ENCODE peak calls at places on chromosomes 5 and 9, in six cellular contexts. Q is endothelial cell, R is B cell, A is progenitor cell of endocrine pancreas, W is tibial artery, D is tibial nerve. T is an unnamed sample.

GRCh38 chr5:37552770-37553719 is 173.9 kb downstream of the WDR70 start:
- DNase-seq in Q (peak), D (no peak), R (no peak), W (no peak), A (no peak), T (no peak)

GRCh38 chr9:91117474-91117891 is 244.2 kb downstream of the AUH start:
- DNase-seq in A (no peak), D (no peak), W (no peak), Q (no peak), R (no peak), T (no peak)

GRCh38 chr9:137385061-137385655 is 37.8 kb downstream of the EXD3 start:
- DNase-seq in W (no peak), D (no peak), R (no peak), A (no peak), Q (no peak), T (no peak)

GRCh38 chr5:5351288-5352089 is 71.0 kb upstream of the ICE1 start:
- DNase-seq in R (no peak), Q (no peak), W (no peak), D (no peak), A (no peak), T (no peak)

GRCh38 chr5:157820593-157821252 is 38.2 kb downstream of the CLINT1 start:
- DNase-seq in R (no peak), D (peak), A (no peak), W (no peak), Q (peak), T (no peak)

GRCh38 chr9:127224178-127224882 is 40.2 kb upstream of the GARNL3 start:
- DNase-seq in D (peak), A (peak), R (peak), Q (peak), W (peak), T (peak)

GRCh38 chr5:148595697-148596096 is 58.6 kb downstream of the HTR4 start:
- DNase-seq in W (no peak), R (no peak), A (no peak), D (no peak), Q (no peak), T (no peak)

GRCh38 chr9:18745710-18746109 is 271.8 kb downstream of the ADAMTSL1 start:
- DNase-seq in R (no peak), A (no peak), D (no peak), W (no peak), Q (no peak), T (no peak)

GRCh38 chr9:97990259-97990658 is 7.1 kb downstream of the ANP32B start:
- DNase-seq in Q (no peak), W (no peak), A (no peak), D (no peak), R (no peak), T (no peak)

GRCh38 chr9:81588148-81588874 is 101.0 kb downstream of the TLE1 start:
- DNase-seq in W (peak), D (peak), A (peak), Q (no peak), R (no peak), T (no peak)

GRCh38 chr5:159052282-159053011 is 47.3 kb downstream of the EBF1 start:
- DNase-seq in D (no peak), Q (no peak), W (no peak), R (peak), A (no peak), T (peak)

GRCh38 chr5:131795128-131795719 is 1.6 kb downstream of the FNIP1 start:
- DNase-seq in R (no peak), Q (no peak), D (no peak), W (no peak), A (no peak), T (no peak)

GRCh38 chr9:132646726-132647125 is 23.1 kb downstream of the DDX31 start:
- DNase-seq in D (no peak), R (no peak), A (no peak), Q (no peak), W (no peak), T (no peak)

DNA sequence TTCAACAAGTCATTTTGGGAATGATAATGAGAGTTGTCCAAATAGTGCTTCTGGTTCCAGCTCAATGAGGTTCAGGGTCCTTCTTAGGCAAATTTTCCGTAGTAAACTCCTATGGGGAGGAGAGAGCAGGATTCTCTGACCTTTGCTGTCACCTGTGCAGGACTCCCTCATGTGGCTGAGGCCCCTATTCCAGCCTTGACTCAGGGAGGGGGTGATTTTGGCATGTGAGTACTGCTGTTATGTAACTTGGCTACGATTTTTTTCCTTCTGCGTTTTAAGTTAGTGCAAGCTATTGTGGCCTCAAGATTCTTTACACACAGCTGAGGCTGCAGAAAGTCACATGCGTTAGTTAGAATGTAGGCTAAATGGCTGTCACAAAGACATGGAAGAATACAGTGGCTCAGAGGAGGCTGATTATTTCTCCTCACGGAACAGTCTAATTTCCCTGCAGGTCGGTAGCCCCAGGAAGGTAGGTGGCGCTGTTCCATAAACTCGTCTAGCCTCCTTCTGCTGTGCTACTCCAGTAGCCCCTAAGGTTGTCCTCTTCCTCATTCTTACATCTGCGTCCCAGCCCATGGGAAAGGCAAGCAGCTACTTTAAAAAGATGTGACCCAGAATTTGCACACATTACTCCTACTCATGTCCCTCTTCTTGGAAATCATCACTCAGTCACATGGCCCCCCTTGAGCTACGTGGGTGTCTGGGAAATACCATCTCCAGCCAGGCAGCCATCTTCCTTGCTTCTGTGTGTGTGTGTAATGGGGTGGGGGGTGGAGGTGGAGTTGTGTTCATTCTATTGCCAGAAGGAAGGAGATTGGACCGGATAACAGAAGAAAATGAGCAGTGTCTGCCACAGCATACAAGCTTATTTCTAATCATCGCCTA is 486.5 kb downstream of the CCDC171 start:
- DNase-seq in A (no peak), D (no peak), R (no peak), W (no peak), Q (peak), T (peak)
- TF ChIP-seq CTCF in A (no peak), D (peak), R (no peak), W (peak), Q (peak), T (peak)

DNA sequence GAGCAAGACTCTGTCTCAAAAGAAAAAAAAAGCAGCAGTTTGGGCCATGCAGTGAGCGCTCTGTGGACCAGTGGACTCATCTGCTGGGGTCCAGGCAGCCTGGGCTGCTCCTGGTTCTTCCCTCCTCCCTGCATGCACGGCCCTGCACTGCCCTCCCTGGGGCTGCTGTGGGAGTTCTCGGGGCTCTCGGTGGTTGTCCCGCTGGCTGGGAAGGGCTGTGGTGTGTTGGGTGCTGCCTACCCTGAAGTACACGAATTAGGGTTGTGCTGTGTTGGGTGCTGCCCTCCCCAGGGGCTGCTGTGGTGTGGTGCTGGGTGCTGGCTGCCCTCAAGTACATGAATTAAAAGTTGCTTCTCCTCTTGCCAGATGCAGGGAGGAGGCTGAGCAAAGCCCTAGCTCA is 18.3 kb upstream of the CLPTM1L start:
- DNase-seq in A (no peak), D (no peak), Q (no peak), W (no peak), R (no peak), T (no peak)
- TF ChIP-seq CTCF in A (no peak), D (no peak), Q (no peak), W (no peak), R (no peak), T (no peak)

DNA sequence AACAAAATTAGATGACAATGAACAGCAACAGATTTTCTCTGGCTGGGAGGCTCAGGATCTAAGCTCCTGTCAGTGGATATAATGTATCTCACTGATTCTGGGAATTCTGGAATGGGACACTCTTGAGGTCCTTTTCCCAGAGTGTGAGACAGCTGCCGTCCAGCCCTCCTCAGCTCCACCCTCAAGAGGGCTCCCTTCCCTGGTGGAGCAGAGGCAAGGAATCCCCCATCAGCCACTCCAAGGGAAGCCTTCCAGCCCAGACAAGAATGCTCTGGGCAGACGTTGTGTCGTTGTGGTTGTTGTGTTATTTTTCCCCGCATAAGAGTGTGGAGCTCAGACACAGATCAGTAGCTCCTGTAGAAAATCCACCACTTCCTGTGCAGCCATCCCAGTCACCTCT is 47.7 kb upstream of the ATP10B start:
- DNase-seq in R (no peak), Q (no peak), D (no peak), A (no peak), W (no peak), T (no peak)
- TF ChIP-seq CTCF in R (no peak), Q (no peak), D (no peak), A (no peak), W (no peak), T (no peak)

GRCh38 chr9:111631071-111631971 is at the start of gene DNAJC25:
- DNase-seq in Q (peak), W (peak), D (peak), R (peak), A (peak), T (peak)
- TF ChIP-seq CTCF in Q (no peak), W (no peak), D (peak), R (no peak), A (peak), T (no peak)

GRCh38 chr9:124855944-124856773 is 2.9 kb downstream of the WDR38 start:
- DNase-seq in D (no peak), A (no peak), Q (peak), R (no peak), W (no peak), T (peak)
- TF ChIP-seq CTCF in D (peak), A (peak), Q (peak), R (no peak), W (no peak), T (no peak)

T was measured in glutamatergic neuron.